ENCODE peak calls at places on chromosomes 3 and 15, in nine cellular contexts. K is AG09309, A is nephron progenitor cell, R is pancreas, O is progenitor cell of endocrine pancreas, D is activated B cell treated with CpG ODN at 0.5 μM for 24 hours, U is WTC11, N is body of pancreas, M is ovary. V is an unnamed sample.

GRCh38 chr3:49930922-49931321 is 1.3 kb upstream of the MON1A start:
- DNase-seq in K (no peak), A (peak), R (peak), O (no peak), D (no peak), U (peak), N (no peak), M (no peak), V (no peak)

GRCh38 chr15:90814193-90814811 is 54.1 kb upstream of the FURIN start:
- DNase-seq in K (no peak), A (no peak), R (no peak), O (no peak), D (no peak), U (no peak), N (peak), M (no peak), V (no peak)

GRCh38 chr15:55530861-55531313 is 22.9 kb upstream of the DNAAF4 start:
- DNase-seq in K (no peak), A (no peak), R (no peak), O (no peak), D (no peak), U (no peak), N (no peak), M (no peak), V (no peak)

GRCh38 chr15:63025460-63025859 is 17.1 kb upstream of the TPM1 start:
- DNase-seq in K (no peak), A (no peak), R (no peak), O (no peak), D (no peak), U (no peak), N (no peak), M (no peak), V (no peak)

GRCh38 chr15:48177383-48177874 is 666 bp downstream of the MYEF2 start:
- DNase-seq in K (no peak), A (no peak), R (no peak), O (no peak), D (no peak), U (no peak), N (peak), M (no peak), V (no peak)

GRCh38 chr3:99639579-99639978 is 1.2 kb downstream of the COL8A1 start:
- DNase-seq in K (no peak), A (no peak), R (no peak), O (no peak), D (no peak), U (no peak), N (no peak), M (no peak), V (no peak)

GRCh38 chr3:131535131-131535530 is 32.4 kb upstream of the MRPL3 start:
- DNase-seq in K (peak), A (no peak), R (no peak), O (no peak), D (no peak), U (no peak), N (no peak), M (no peak), V (no peak)

GRCh38 chr3:30161370-30161769 is 445.0 kb upstream of the TGFBR2 start:
- DNase-seq in K (peak), A (no peak), R (no peak), O (no peak), D (no peak), U (no peak), N (peak), M (no peak), V (no peak)

GRCh38 chr3:72722930-72723726 is 125.1 kb downstream of the SHQ1 start:
- DNase-seq in K (peak), A (no peak), R (no peak), O (no peak), D (no peak), U (no peak), N (no peak), M (no peak), V (no peak)

GRCh38 chr3:30641612-30642251 is 35.3 kb downstream of the TGFBR2 start:
- DNase-seq in K (no peak), A (no peak), R (no peak), O (no peak), D (no peak), U (no peak), N (no peak), M (no peak), V (no peak)

GRCh38 chr3:164417955-164418354 is 660.3 kb downstream of the SI start:
- DNase-seq in K (no peak), A (no peak), R (no peak), O (no peak), D (no peak), U (no peak), N (no peak), M (no peak), V (no peak)

GRCh38 chr3:152126260-152126659 is 142.5 kb upstream of the MBNL1 start:
- DNase-seq in K (no peak), A (no peak), R (no peak), O (no peak), D (no peak), U (no peak), N (no peak), M (no peak), V (no peak)

GRCh38 chr15:36468746-36469145 is 110.7 kb upstream of the CDIN1 start:
- DNase-seq in K (peak), A (no peak), R (no peak), O (no peak), D (no peak), U (no peak), N (no peak), M (no peak), V (no peak)

GRCh38 chr3:192884831-192885356 is 32.8 kb downstream of the MB21D2 start:
- DNase-seq in K (no peak), A (no peak), R (no peak), O (no peak), D (no peak), U (no peak), N (no peak), M (no peak), V (no peak)

GRCh38 chr3:32872487-32873382 is 54.9 kb downstream of the TRIM71 start:
- DNase-seq in K (peak), A (no peak), R (no peak), O (no peak), D (no peak), U (no peak), N (peak), M (peak), V (no peak)

DNA sequence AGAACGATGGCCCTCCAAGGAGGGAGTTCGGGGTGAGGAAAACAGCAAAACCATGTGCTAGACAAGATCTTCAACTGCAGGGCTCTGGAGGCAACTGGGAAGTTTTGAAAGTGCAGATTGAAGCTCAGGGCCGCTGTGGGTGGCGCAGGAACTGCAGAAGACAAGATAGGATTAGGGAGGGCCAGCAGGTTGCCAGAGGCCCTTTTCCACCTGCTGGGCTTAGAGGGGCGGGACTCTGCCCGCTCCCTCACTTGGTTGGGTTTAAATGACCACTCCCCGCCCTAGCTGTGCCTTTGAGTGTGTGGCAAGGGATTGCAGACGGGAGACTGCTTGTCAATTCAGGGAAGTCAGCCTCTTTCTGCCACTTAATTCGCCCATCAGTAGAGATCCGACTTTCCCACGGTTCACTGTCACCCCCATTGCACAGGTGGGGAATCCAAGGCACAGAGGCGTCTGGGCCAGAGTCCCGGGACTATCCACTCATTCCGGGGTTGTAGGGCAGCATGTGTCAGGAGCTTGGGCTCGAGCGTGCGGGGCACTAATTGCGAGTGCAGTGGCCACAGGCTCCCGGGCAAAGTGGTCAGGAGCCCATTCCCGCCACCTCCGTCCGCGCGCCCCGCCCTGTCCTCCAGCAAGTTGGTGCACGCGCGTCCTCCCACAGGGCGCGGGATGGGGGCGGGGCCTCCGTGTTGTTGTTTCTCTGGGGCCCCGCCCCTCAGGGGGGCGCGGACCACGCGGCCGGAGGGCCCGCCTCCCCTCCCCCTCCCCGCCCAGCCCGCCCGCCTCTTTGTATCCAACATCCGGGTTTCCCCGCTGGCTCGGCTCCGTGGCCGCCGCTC is at the start of gene ACVR2B:
- DNase-seq in K (no peak), A (peak), R (peak), O (peak), D (peak), U (peak), N (peak), M (peak), V (peak)
- TF ChIP-seq CTCF in K (no peak), A (no peak), R (no peak), O (no peak), D (no peak), U (no peak), N (no peak), M (no peak), V (no peak)

DNA sequence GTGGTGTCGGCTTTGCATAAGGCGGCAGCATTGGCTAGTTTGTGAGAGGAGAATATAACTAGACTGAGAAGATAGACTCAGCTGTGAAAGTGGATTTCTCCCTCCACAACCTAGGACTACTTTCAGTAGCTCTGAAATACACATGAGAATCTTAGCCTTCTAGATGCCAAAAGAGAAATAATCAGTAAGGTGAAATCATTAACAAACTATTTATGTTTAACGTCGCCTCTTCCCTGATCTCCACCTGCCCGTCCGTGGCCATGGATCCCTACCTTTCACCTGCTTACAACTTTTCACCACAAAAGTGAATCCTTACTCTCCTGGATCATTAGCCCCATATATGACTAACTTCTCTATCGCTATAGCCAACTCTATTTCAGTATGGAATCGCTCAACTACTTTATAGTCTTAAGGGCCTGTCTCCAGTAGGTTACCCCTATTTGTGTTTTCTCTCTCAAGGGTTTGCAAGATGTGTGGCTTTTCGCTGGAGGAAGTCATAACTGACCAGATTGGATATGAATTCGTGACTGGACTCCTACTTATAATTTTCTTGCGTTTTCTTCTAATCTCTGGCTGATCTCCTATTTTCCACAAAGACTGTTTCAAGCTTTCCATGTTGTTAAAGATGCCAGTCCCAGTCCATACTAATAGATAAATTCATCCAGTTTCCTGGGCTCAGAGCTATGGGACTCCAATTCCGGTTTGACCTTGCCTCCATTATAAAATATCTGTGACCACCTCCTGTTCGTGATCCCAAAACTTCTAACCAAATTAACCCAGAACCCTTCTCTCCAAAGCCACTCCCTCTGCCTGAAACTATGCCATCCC is 1.1 kb upstream of the STAG1 start:
- DNase-seq in K (no peak), A (no peak), R (no peak), O (no peak), D (no peak), U (no peak), N (no peak), M (no peak), V (no peak)
- TF ChIP-seq CTCF in K (no peak), A (no peak), R (no peak), O (no peak), D (no peak), U (no peak), N (no peak), M (no peak), V (no peak)

GRCh38 chr3:185215873-185216586 is 37.8 kb downstream of the EHHADH start:
- DNase-seq in K (no peak), A (no peak), R (no peak), O (no peak), D (no peak), U (no peak), N (no peak), M (no peak), V (no peak)
- TF ChIP-seq CTCF in K (peak), A (peak), R (peak), O (peak), D (no peak), U (no peak), N (peak), M (peak), V (peak)

GRCh38 chr15:32993285-32993684 is 201.2 kb downstream of the FMN1 start:
- DNase-seq in K (no peak), A (no peak), R (no peak), O (no peak), D (no peak), U (no peak), N (no peak), M (no peak), V (no peak)
- TF ChIP-seq CTCF in K (peak), A (no peak), R (no peak), O (peak), D (no peak), U (no peak), N (no peak), M (no peak), V (peak)